ENCODE peak calls at places on chromosome 14, in six cellular contexts. D, Y, X, S, M and B are unnamed samples.

GRCh38 chr14:40113671-40114070 is 681.4 kb upstream of the FBXO33 start:
- DNase-seq in M (no peak), S (no peak), X (no peak), D (no peak), Y (no peak), B (no peak)

GRCh38 chr14:80781968-80782367 is 159.6 kb downstream of the CEP128 start:
- DNase-seq in D (no peak), M (no peak), X (no peak), S (no peak), Y (peak; percentile 13), B (no peak)

GRCh38 chr14:56754966-56755365 is 55.3 kb downstream of the OTX2 start:
- DNase-seq in D (no peak), S (no peak), X (peak; percentile 100), M (peak; percentile 58), Y (no peak), B (no peak)

GRCh38 chr14:31207287-31207745 is 277 bp downstream of the HECTD1 start:
- DNase-seq in M (peak; percentile 99), X (no peak), D (no peak), S (no peak), Y (no peak), B (no peak)

GRCh38 chr14:30998100-30998706 is 27.2 kb upstream of the AP4S1 start:
- DNase-seq in M (no peak), D (no peak), S (peak; percentile 33), Y (no peak), X (no peak), B (no peak)

GRCh38 chr14:74856366-74856765 is 19.6 kb downstream of the PROX2 start:
- DNase-seq in X (no peak), M (no peak), D (no peak), Y (no peak), S (no peak), B (no peak)

GRCh38 chr14:36646664-36647416 is 14.8 kb upstream of the PAX9 start:
- DNase-seq in Y (no peak), S (peak; percentile 67), M (no peak), D (no peak), X (no peak), B (peak; percentile 40)

GRCh38 chr14:89827260-89827659 is 127.3 kb downstream of the EFCAB11 start:
- DNase-seq in M (no peak), S (no peak), D (no peak), Y (no peak), X (no peak), B (no peak)

GRCh38 chr14:88611878-88612277 is 49.0 kb downstream of the ZC3H14 start:
- DNase-seq in D (no peak), S (no peak), Y (no peak), M (no peak), X (no peak), B (no peak)

GRCh38 chr14:59481407-59482119 is 2.6 kb downstream of the L3HYPDH start:
- DNase-seq in X (no peak), Y (peak; percentile 81), S (no peak), M (no peak), D (no peak), B (peak; percentile 52)

GRCh38 chr14:81330619-81331122 is 69.5 kb downstream of the STON2 start:
- DNase-seq in M (peak; percentile 29), S (no peak), D (no peak), Y (no peak), X (no peak), B (no peak)

GRCh38 chr14:75655235-75655634 is 5.4 kb downstream of the ERG28 start:
- DNase-seq in S (no peak), M (no peak), D (no peak), Y (no peak), X (no peak), B (no peak)

GRCh38 chr14:92516966-92517350 is 3.4 kb downstream of the RIN3 start:
- DNase-seq in D (no peak), Y (no peak), S (no peak), M (no peak), X (peak; percentile 27), B (no peak)

GRCh38 chr14:36519431-36520321 is at the start of gene NKX2-1:
- DNase-seq in D (no peak), X (peak; percentile 49), Y (no peak), S (peak; percentile 87), M (peak; percentile 95), B (no peak)

GRCh38 chr14:99749142-99749541 is 44.1 kb upstream of the EML1 start:
- DNase-seq in D (no peak), X (peak; percentile 36), S (peak; percentile 66), Y (no peak), M (no peak), B (no peak)

GRCh38 chr14:37623552-37623951 is 28.1 kb downstream of the TTC6 start:
- DNase-seq in X (no peak), M (no peak), Y (peak; percentile 52), S (no peak), D (no peak), B (peak; percentile 45)

GRCh38 chr14:106518054-106518943 is 991.9 kb downstream of the TMEM121 start:
- DNase-seq in Y (no peak), S (peak; percentile 1), X (peak; percentile 0), M (no peak), D (peak; percentile 16), B (no peak)

GRCh38 chr14:23061995-23062394 is 4.7 kb upstream of the CDH24 start:
- DNase-seq in M (no peak), Y (peak; percentile 96), X (no peak), S (no peak), D (no peak), B (peak; percentile 82)

GRCh38 chr14:64539186-64539552 is 1.4 kb upstream of the HSPA2 start:
- DNase-seq in Y (peak; percentile 20), X (no peak), D (no peak), S (peak; percentile 20), M (no peak), B (no peak)

GRCh38 chr14:96225745-96226151 is 21.1 kb downstream of the BDKRB2 start:
- DNase-seq in X (peak; percentile 42), Y (peak; percentile 15), S (peak; percentile 56), D (no peak), M (no peak), B (peak; percentile 86)

GRCh38 chr14:93295541-93296220 is 37.2 kb downstream of the BTBD7 start:
- DNase-seq in S (no peak), X (peak; percentile 21), M (peak; percentile 12), Y (no peak), D (no peak), B (no peak)

GRCh38 chr14:21023817-21024667 is 819 bp downstream of the NDRG2 start:
- DNase-seq in D (no peak), Y (no peak), M (no peak), X (peak; percentile 17), S (peak; percentile 44), B (no peak)

GRCh38 chr14:67837011-67837624 is 17.5 kb downstream of the RAD51B start:
- DNase-seq in X (peak; percentile 60), D (no peak), S (peak; percentile 80), Y (peak; percentile 92), M (peak; percentile 39), B (peak; percentile 59)

GRCh38 chr14:74642011-74642410 is 30.0 kb upstream of the LTBP2 start:
- DNase-seq in S (no peak), M (no peak), D (no peak), X (no peak), Y (peak; percentile 41), B (no peak)

GRCh38 chr14:58740584-58740983 is 102.8 kb downstream of the DACT1 start:
- DNase-seq in Y (no peak), D (no peak), M (no peak), S (no peak), X (no peak), B (no peak)

GRCh38 chr14:51735851-51736250 is 84.1 kb downstream of the FRMD6 start:
- DNase-seq in M (no peak), Y (no peak), S (no peak), X (no peak), D (no peak), B (no peak)

GRCh38 chr14:99566390-99567354 is 37.3 kb downstream of the CCDC85C start:
- DNase-seq in Y (no peak), X (no peak), D (no peak), M (no peak), S (no peak), B (no peak)

GRCh38 chr14:84323963-84324362 is 1206.0 kb upstream of the FLRT2 start:
- DNase-seq in D (no peak), S (no peak), Y (peak; percentile 74), X (no peak), M (no peak), B (no peak)

GRCh38 chr14:99251721-99252120 is 20.3 kb downstream of the BCL11B start:
- DNase-seq in X (no peak), D (no peak), M (no peak), S (no peak), Y (no peak), B (no peak)